ENCODE peak calls at places on chromosomes 16 and 17, in seven cellular contexts. N, S, F, L, A, T and Y are unnamed samples.

GRCh38 chr17:50675627-50676026 is 32.1 kb downstream of the ANKRD40 start:
- DNase-seq in N (no peak), S (no peak), F (no peak), L (no peak), A (no peak), T (no peak), Y (no peak)

GRCh38 chr17:38608648-38609047 is 2.9 kb upstream of the SRCIN1 start:
- DNase-seq in N (no peak), S (peak; percentile 21), F (no peak), L (no peak), A (no peak), T (no peak), Y (no peak)

GRCh38 chr16:88303890-88304819 is 78.6 kb upstream of the ZNF469 start:
- DNase-seq in N (no peak), S (no peak), F (peak; percentile 66), L (peak; percentile 92), A (no peak), T (peak; percentile 55), Y (no peak)

GRCh38 chr16:85944572-85945423 is 45.8 kb downstream of the IRF8 start:
- DNase-seq in N (no peak), S (no peak), F (no peak), L (no peak), A (no peak), T (no peak), Y (no peak)

GRCh38 chr17:282912-283882 is 69.4 kb downstream of the RPH3AL start:
- DNase-seq in N (no peak), S (no peak), F (peak; percentile 40), L (no peak), A (no peak), T (no peak), Y (no peak)

GRCh38 chr16:7505495-7505894 is 172.8 kb downstream of the RBFOX1 start:
- DNase-seq in N (no peak), S (no peak), F (no peak), L (no peak), A (no peak), T (no peak), Y (no peak)

GRCh38 chr16:23678430-23679273 is at the start of gene PLK1:
- DNase-seq in N (peak; percentile 90), S (peak; percentile 85), F (peak; percentile 77), L (peak; percentile 91), A (peak; percentile 81), T (peak; percentile 78), Y (peak; percentile 93)

GRCh38 chr16:76571755-76572154 is 294.6 kb downstream of the CNTNAP4 start:
- DNase-seq in N (no peak), S (no peak), F (no peak), L (no peak), A (no peak), T (no peak), Y (no peak)

GRCh38 chr17:35879748-35880654 is at the start of gene CCL5:
- DNase-seq in N (no peak), S (no peak), F (no peak), L (no peak), A (no peak), T (no peak), Y (no peak)

GRCh38 chr17:73697872-73698271 is 53.6 kb upstream of the SDK2 start:
- DNase-seq in N (no peak), S (peak; percentile 32), F (no peak), L (no peak), A (peak; percentile 77), T (no peak), Y (no peak)

GRCh38 chr16:85894266-85894665 is 4.7 kb upstream of the IRF8 start:
- DNase-seq in N (no peak), S (no peak), F (no peak), L (no peak), A (no peak), T (peak; percentile 17), Y (no peak)

GRCh38 chr16:4011225-4011939 is 104.9 kb downstream of the ADCY9 start:
- DNase-seq in N (no peak), S (no peak), F (no peak), L (no peak), A (no peak), T (no peak), Y (no peak)

GRCh38 chr17:3558603-3559269 is 1.1 kb upstream of the TRPV3 start:
- DNase-seq in N (peak; percentile 54), S (no peak), F (peak; percentile 71), L (peak; percentile 45), A (no peak), T (no peak), Y (no peak)

GRCh38 chr16:13316008-13316407 is 414.6 kb downstream of the SHISA9 start:
- DNase-seq in N (no peak), S (no peak), F (no peak), L (no peak), A (no peak), T (no peak), Y (no peak)

GRCh38 chr17:72887917-72888316 is 204.6 kb downstream of the SLC39A11 start:
- DNase-seq in N (no peak), S (no peak), F (no peak), L (no peak), A (no peak), T (no peak), Y (no peak)

GRCh38 chr16:28494141-28494851 is at the start of gene APOBR:
- DNase-seq in N (no peak), S (no peak), F (peak; percentile 63), L (no peak), A (no peak), T (no peak), Y (no peak)

GRCh38 chr17:11772031-11772430 is 173.8 kb downstream of the DNAH9 start:
- DNase-seq in N (no peak), S (no peak), F (no peak), L (no peak), A (no peak), T (no peak), Y (no peak)

GRCh38 chr17:61531223-61531622 is 59.8 kb downstream of the NACA2 start:
- DNase-seq in N (no peak), S (no peak), F (no peak), L (no peak), A (no peak), T (no peak), Y (no peak)

GRCh38 chr16:17159616-17160015 is 311.1 kb downstream of the XYLT1 start:
- DNase-seq in N (no peak), S (no peak), F (no peak), L (no peak), A (no peak), T (no peak), Y (peak; percentile 52)

GRCh38 chr17:63845509-63845908 is 3.0 kb upstream of the SMARCD2 start:
- DNase-seq in N (no peak), S (no peak), F (no peak), L (no peak), A (no peak), T (no peak), Y (no peak)

GRCh38 chr17:50708050-50709000 is 611 bp upstream of the ANKRD40 start:
- DNase-seq in N (no peak), S (no peak), F (no peak), L (peak; percentile 36), A (peak; percentile 45), T (no peak), Y (no peak)

GRCh38 chr16:66523861-66524354 is 26.0 kb downstream of the TK2 start:
- DNase-seq in N (no peak), S (no peak), F (no peak), L (no peak), A (no peak), T (no peak), Y (no peak)

GRCh38 chr17:73546121-73546520 is 98.1 kb downstream of the SDK2 start:
- DNase-seq in N (peak; percentile 69), S (no peak), F (no peak), L (no peak), A (no peak), T (no peak), Y (no peak)

GRCh38 chr17:80938556-80938955 is 53.1 kb upstream of the CHMP6 start:
- DNase-seq in N (no peak), S (no peak), F (no peak), L (no peak), A (no peak), T (no peak), Y (no peak)